ENCODE peak calls at places on chromosomes 4 and X, in eight cellular contexts. One of them, this sample, is unnamed. For H3K27me3, the result is how much of the 10 kb centered on the place peaks cover.

GRCh38 chr4:108695062-108695461 is 44.7 kb downstream of the OSTC start:
- DNase-seq in spleen: no peak
- DNase-seq in uterus: no peak
- DNase-seq in esophagus muscularis mucosa: no peak
- DNase-seq in aorta: no peak
- DNase-seq in tibial nerve: no peak
- DNase-seq in suprapubic skin: no peak
- DNase-seq in fibroblast of lung: no peak
- DNase-seq in this sample: no peak

GRCh38 chr4:76977731-76978350 is 28.3 kb downstream of the SEPTIN11 start:
- DNase-seq in aorta: no peak
- DNase-seq in spleen: no peak
- DNase-seq in fibroblast of lung: peak
- DNase-seq in uterus: no peak
- DNase-seq in esophagus muscularis mucosa: no peak
- DNase-seq in suprapubic skin: no peak
- DNase-seq in tibial nerve: no peak
- DNase-seq in this sample: no peak

GRCh38 chr4:3877236-3877635 is 111.1 kb downstream of the ADRA2C start:
- DNase-seq in suprapubic skin: no peak
- DNase-seq in esophagus muscularis mucosa: no peak
- DNase-seq in tibial nerve: no peak
- DNase-seq in aorta: no peak
- DNase-seq in spleen: no peak
- DNase-seq in uterus: no peak
- DNase-seq in fibroblast of lung: no peak
- DNase-seq in this sample: no peak

GRCh38 chr4:1136028-1136427 is 22.7 kb upstream of the RNF212 start:
- DNase-seq in spleen: no peak
- DNase-seq in esophagus muscularis mucosa: no peak
- DNase-seq in tibial nerve: no peak
- DNase-seq in uterus: no peak
- DNase-seq in fibroblast of lung: peak
- DNase-seq in suprapubic skin: no peak
- DNase-seq in aorta: no peak
- DNase-seq in this sample: no peak

GRCh38 chr4:2667428-2667827 is 88.7 kb downstream of the TNIP2 start:
- DNase-seq in aorta: no peak
- DNase-seq in esophagus muscularis mucosa: no peak
- DNase-seq in suprapubic skin: no peak
- DNase-seq in uterus: no peak
- DNase-seq in fibroblast of lung: peak
- DNase-seq in tibial nerve: no peak
- DNase-seq in spleen: no peak
- DNase-seq in this sample: no peak

GRCh38 chrX:116238866-116239265 is 68.3 kb downstream of the AGTR2 start:
- DNase-seq in suprapubic skin: no peak
- DNase-seq in esophagus muscularis mucosa: no peak
- DNase-seq in tibial nerve: no peak
- DNase-seq in aorta: no peak
- DNase-seq in spleen: no peak
- DNase-seq in uterus: no peak
- DNase-seq in fibroblast of lung: no peak
- DNase-seq in this sample: no peak

GRCh38 chr4:150012851-150013360 is 65.3 kb upstream of the DCLK2 start:
- DNase-seq in spleen: no peak
- DNase-seq in fibroblast of lung: no peak
- DNase-seq in suprapubic skin: no peak
- DNase-seq in tibial nerve: no peak
- DNase-seq in esophagus muscularis mucosa: no peak
- DNase-seq in aorta: no peak
- DNase-seq in uterus: no peak
- DNase-seq in this sample: no peak

GRCh38 chrX:108396188-108396885 is 41.9 kb downstream of the COL4A6 start:
- DNase-seq in uterus: no peak
- DNase-seq in spleen: no peak
- DNase-seq in suprapubic skin: no peak
- DNase-seq in tibial nerve: no peak
- DNase-seq in fibroblast of lung: no peak
- DNase-seq in esophagus muscularis mucosa: no peak
- DNase-seq in aorta: no peak
- DNase-seq in this sample: no peak

GRCh38 chr4:123956204-123956603 is 559.6 kb downstream of the SPRY1 start:
- DNase-seq in spleen: no peak
- DNase-seq in aorta: no peak
- DNase-seq in esophagus muscularis mucosa: no peak
- DNase-seq in tibial nerve: no peak
- DNase-seq in suprapubic skin: no peak
- DNase-seq in fibroblast of lung: no peak
- DNase-seq in uterus: no peak
- DNase-seq in this sample: no peak

GRCh38 chr4:71772592-71772991 is 11.3 kb downstream of the GC start:
- DNase-seq in fibroblast of lung: no peak
- DNase-seq in esophagus muscularis mucosa: no peak
- DNase-seq in suprapubic skin: no peak
- DNase-seq in spleen: no peak
- DNase-seq in tibial nerve: no peak
- DNase-seq in aorta: no peak
- DNase-seq in uterus: no peak
- DNase-seq in this sample: no peak

GRCh38 chr4:1502976-1503375 is 96.7 kb upstream of the NKX1-1 start:
- DNase-seq in suprapubic skin: no peak
- DNase-seq in aorta: no peak
- DNase-seq in esophagus muscularis mucosa: no peak
- DNase-seq in uterus: peak
- DNase-seq in fibroblast of lung: no peak
- DNase-seq in spleen: peak
- DNase-seq in tibial nerve: peak
- DNase-seq in this sample: no peak

GRCh38 chr4:77599378-77599777 is 6.2 kb upstream of the CXCL13 start:
- DNase-seq in fibroblast of lung: peak
- DNase-seq in uterus: no peak
- DNase-seq in esophagus muscularis mucosa: no peak
- DNase-seq in aorta: no peak
- DNase-seq in spleen: no peak
- DNase-seq in suprapubic skin: no peak
- DNase-seq in tibial nerve: no peak
- DNase-seq in this sample: no peak

GRCh38 chrX:134632386-134632785 is 25.9 kb downstream of the PLAC1 start:
- DNase-seq in aorta: no peak
- DNase-seq in tibial nerve: no peak
- DNase-seq in suprapubic skin: no peak
- DNase-seq in fibroblast of lung: no peak
- DNase-seq in spleen: no peak
- DNase-seq in esophagus muscularis mucosa: no peak
- DNase-seq in uterus: no peak
- DNase-seq in this sample: no peak

GRCh38 chrX:134949271-134949670 is 41.5 kb upstream of the SMIM10 start:
- DNase-seq in fibroblast of lung: peak
- DNase-seq in esophagus muscularis mucosa: no peak
- DNase-seq in tibial nerve: no peak
- DNase-seq in suprapubic skin: no peak
- DNase-seq in aorta: no peak
- DNase-seq in spleen: no peak
- DNase-seq in uterus: no peak
- DNase-seq in this sample: no peak

GRCh38 chrX:85065512-85066198 is 62.0 kb downstream of the APOOL start:
- DNase-seq in fibroblast of lung: no peak
- DNase-seq in aorta: no peak
- DNase-seq in tibial nerve: no peak
- DNase-seq in suprapubic skin: no peak
- DNase-seq in esophagus muscularis mucosa: no peak
- DNase-seq in spleen: no peak
- DNase-seq in uterus: no peak
- DNase-seq in this sample: no peak

GRCh38 chrX:70132877-70133302 is 357 bp upstream of the IGBP1 start:
- DNase-seq in tibial nerve: no peak
- DNase-seq in fibroblast of lung: no peak
- DNase-seq in suprapubic skin: no peak
- DNase-seq in aorta: no peak
- DNase-seq in uterus: no peak
- DNase-seq in esophagus muscularis mucosa: no peak
- DNase-seq in spleen: no peak
- DNase-seq in this sample: no peak
- H3K27me3 ChIP-seq in tibial nerve: under half
- H3K27me3 ChIP-seq in fibroblast of lung: under half
- H3K27me3 ChIP-seq in suprapubic skin: under half
- H3K27me3 ChIP-seq in aorta: under half
- H3K27me3 ChIP-seq in uterus: under half
- H3K27me3 ChIP-seq in esophagus muscularis mucosa: under half
- H3K27me3 ChIP-seq in spleen: under half
- H3K27me3 ChIP-seq in this sample: under half

GRCh38 chrX:275967-276587 is 5.1 kb upstream of the PLCXD1 start:
- DNase-seq in tibial nerve: peak
- DNase-seq in fibroblast of lung: peak
- DNase-seq in uterus: peak
- DNase-seq in aorta: peak
- DNase-seq in esophagus muscularis mucosa: peak
- DNase-seq in suprapubic skin: peak
- DNase-seq in spleen: peak
- DNase-seq in this sample: no peak

GRCh38 chrX:276588-277171 is 4.5 kb upstream of the PLCXD1 start:
- DNase-seq in uterus: no peak
- DNase-seq in suprapubic skin: no peak
- DNase-seq in tibial nerve: no peak
- DNase-seq in spleen: peak
- DNase-seq in fibroblast of lung: peak
- DNase-seq in aorta: peak
- DNase-seq in esophagus muscularis mucosa: no peak
- DNase-seq in this sample: no peak

GRCh38 chrX:274904-275475 is 6.2 kb upstream of the PLCXD1 start:
- DNase-seq in suprapubic skin: no peak
- DNase-seq in uterus: no peak
- DNase-seq in spleen: peak
- DNase-seq in tibial nerve: no peak
- DNase-seq in esophagus muscularis mucosa: no peak
- DNase-seq in aorta: peak
- DNase-seq in fibroblast of lung: no peak
- DNase-seq in this sample: no peak

GRCh38 chrX:270848-271367 is 10.3 kb upstream of the PLCXD1 start:
- DNase-seq in aorta: peak
- DNase-seq in fibroblast of lung: no peak
- DNase-seq in tibial nerve: no peak
- DNase-seq in esophagus muscularis mucosa: no peak
- DNase-seq in spleen: peak
- DNase-seq in suprapubic skin: peak
- DNase-seq in uterus: no peak
- DNase-seq in this sample: no peak

DNA sequence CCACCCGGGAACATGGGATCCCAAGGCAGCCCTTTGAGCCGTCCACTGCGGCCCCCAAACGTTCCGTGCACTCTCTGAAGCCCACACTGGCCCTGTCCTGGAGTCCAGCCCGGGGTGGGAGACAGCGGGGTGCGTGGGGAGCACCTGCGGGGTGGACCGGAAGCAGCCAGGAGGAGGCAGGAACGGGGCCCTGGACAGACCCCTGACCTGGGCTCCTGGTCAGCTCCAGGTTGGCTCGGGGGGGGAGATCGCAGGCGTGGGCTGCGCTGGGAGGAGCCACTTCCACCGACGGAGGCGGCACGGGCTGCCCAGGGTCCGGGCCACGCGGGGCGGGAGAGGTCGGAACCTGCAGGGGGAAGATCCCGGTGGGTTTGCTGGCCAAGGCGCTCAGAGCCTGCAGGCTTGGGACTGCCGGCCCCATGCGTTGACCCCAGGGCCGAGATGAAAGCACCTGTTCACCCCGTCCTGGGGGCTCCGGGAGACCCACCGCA is 5.7 kb upstream of the PLCXD1 start:
- DNase-seq in suprapubic skin: peak
- DNase-seq in tibial nerve: no peak
- DNase-seq in fibroblast of lung: no peak
- DNase-seq in aorta: no peak
- DNase-seq in uterus: no peak
- DNase-seq in esophagus muscularis mucosa: no peak
- DNase-seq in spleen: peak
- DNase-seq in this sample: no peak
- H3K4me3 ChIP-seq in suprapubic skin: peak
- H3K4me3 ChIP-seq in tibial nerve: peak
- H3K4me3 ChIP-seq in fibroblast of lung: no peak
- H3K4me3 ChIP-seq in aorta: no peak
- H3K4me3 ChIP-seq in uterus: no peak
- H3K4me3 ChIP-seq in esophagus muscularis mucosa: peak
- H3K4me3 ChIP-seq in spleen: peak
- H3K4me3 ChIP-seq in this sample: no peak

DNA sequence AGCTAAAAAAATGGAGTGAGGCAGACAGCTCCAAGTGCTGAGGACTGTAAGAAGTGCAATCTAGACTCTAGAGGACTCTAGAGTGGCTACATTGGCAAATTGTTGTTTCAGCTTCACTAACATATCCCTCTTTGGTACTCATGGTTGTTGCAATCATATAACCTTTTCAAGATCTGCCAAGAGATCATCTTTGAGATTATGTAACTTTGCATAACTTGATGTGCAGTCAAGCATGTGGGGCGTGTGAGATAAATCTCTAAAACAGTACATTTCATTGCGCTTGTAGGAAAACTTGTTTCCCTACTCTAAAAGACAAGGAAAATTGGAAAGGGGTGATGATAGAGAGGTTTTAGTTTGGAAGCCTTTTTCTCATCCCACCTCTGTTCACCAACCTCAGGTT is 11.2 kb upstream of the BRS3 start:
- DNase-seq in uterus: no peak
- DNase-seq in spleen: no peak
- DNase-seq in tibial nerve: no peak
- DNase-seq in aorta: no peak
- DNase-seq in fibroblast of lung: no peak
- DNase-seq in suprapubic skin: no peak
- DNase-seq in esophagus muscularis mucosa: no peak
- DNase-seq in this sample: no peak
- H3K27me3 ChIP-seq in uterus: under half
- H3K27me3 ChIP-seq in spleen: under half
- H3K27me3 ChIP-seq in tibial nerve: under half
- H3K27me3 ChIP-seq in aorta: under half
- H3K27me3 ChIP-seq in fibroblast of lung: under half
- H3K27me3 ChIP-seq in suprapubic skin: under half
- H3K27me3 ChIP-seq in esophagus muscularis mucosa: under half
- H3K27me3 ChIP-seq in this sample: under half

GRCh38 chr4:39626261-39626660 is 12.4 kb downstream of the SMIM14 start:
- DNase-seq in aorta: no peak
- DNase-seq in fibroblast of lung: no peak
- DNase-seq in tibial nerve: no peak
- DNase-seq in suprapubic skin: no peak
- DNase-seq in esophagus muscularis mucosa: no peak
- DNase-seq in uterus: no peak
- DNase-seq in spleen: no peak
- DNase-seq in this sample: peak
- H3K4me3 ChIP-seq in aorta: no peak
- H3K4me3 ChIP-seq in fibroblast of lung: no peak
- H3K4me3 ChIP-seq in tibial nerve: no peak
- H3K4me3 ChIP-seq in suprapubic skin: no peak
- H3K4me3 ChIP-seq in esophagus muscularis mucosa: no peak
- H3K4me3 ChIP-seq in uterus: no peak
- H3K4me3 ChIP-seq in spleen: peak
- H3K4me3 ChIP-seq in this sample: peak

GRCh38 chr4:8844976-8845690 is 26.5 kb downstream of the HMX1 start:
- DNase-seq in fibroblast of lung: no peak
- DNase-seq in tibial nerve: peak
- DNase-seq in uterus: no peak
- DNase-seq in aorta: no peak
- DNase-seq in spleen: peak
- DNase-seq in esophagus muscularis mucosa: no peak
- DNase-seq in suprapubic skin: peak
- DNase-seq in this sample: no peak
- H3K27me3 ChIP-seq in fibroblast of lung: under half
- H3K27me3 ChIP-seq in tibial nerve: under half
- H3K27me3 ChIP-seq in uterus: under half
- H3K27me3 ChIP-seq in aorta: under half
- H3K27me3 ChIP-seq in spleen: under half
- H3K27me3 ChIP-seq in esophagus muscularis mucosa: half or more
- H3K27me3 ChIP-seq in suprapubic skin: half or more
- H3K27me3 ChIP-seq in this sample: under half

GRCh38 chr4:140047781-140048180 is 106.2 kb downstream of the MAML3 start:
- DNase-seq in fibroblast of lung: no peak
- DNase-seq in tibial nerve: no peak
- DNase-seq in spleen: no peak
- DNase-seq in esophagus muscularis mucosa: no peak
- DNase-seq in uterus: no peak
- DNase-seq in aorta: no peak
- DNase-seq in suprapubic skin: no peak
- DNase-seq in this sample: no peak
- H3K4me3 ChIP-seq in fibroblast of lung: no peak
- H3K4me3 ChIP-seq in tibial nerve: no peak
- H3K4me3 ChIP-seq in spleen: no peak
- H3K4me3 ChIP-seq in esophagus muscularis mucosa: peak
- H3K4me3 ChIP-seq in uterus: no peak
- H3K4me3 ChIP-seq in aorta: peak
- H3K4me3 ChIP-seq in suprapubic skin: no peak
- H3K4me3 ChIP-seq in this sample: no peak